ENCODE peak calls at places on chromosomes 6 and 20, in ten cellular contexts. T is psoas muscle; N is CD8-positive, alpha-beta T cell; O is hepatocyte; Z is cardiac muscle cell; V is astrocyte; Y is heart right ventricle; H is thyroid gland; D is neural progenitor cell; G is pancreas. L is an unnamed sample.

GRCh38 chr6:46325561-46326525 is 155.1 kb upstream of the ENPP5 start:
- DNase-seq in G (no peak), Y (peak; percentile 23), O (peak; percentile 23), N (no peak), T (peak; percentile 45), Z (peak; percentile 10), D (peak; percentile 1), V (peak; percentile 88), H (no peak), L (no peak)

GRCh38 chr6:107820571-107821261 is 3.4 kb downstream of the SCML4 start:
- DNase-seq in G (no peak), H (peak; percentile 57), T (no peak), V (peak; percentile 17), D (peak; percentile 23), Z (no peak), N (peak; percentile 15), Y (no peak), O (peak; percentile 35), L (peak; percentile 41)

GRCh38 chr6:166626177-166627038 is 643 bp downstream of the RPS6KA2 start:
- DNase-seq in O (peak; percentile 77), V (no peak), G (peak; percentile 44), N (no peak), Z (peak; percentile 66), Y (no peak), T (peak; percentile 70), D (peak; percentile 50), H (peak; percentile 72), L (peak; percentile 5)

GRCh38 chr6:44327096-44327495 is 13.9 kb upstream of the AARS2 start:
- DNase-seq in N (no peak), D (no peak), H (no peak), O (no peak), T (no peak), Z (no peak), G (no peak), V (no peak), Y (no peak), L (no peak)

GRCh38 chr6:4459981-4460380 is 316.2 kb upstream of the CDYL start:
- DNase-seq in O (no peak), T (no peak), G (no peak), H (no peak), Z (no peak), D (no peak), Y (no peak), N (no peak), V (no peak), L (no peak)

GRCh38 chr20:18005170-18005989 is 36.6 kb downstream of the MGME1 start:
- DNase-seq in Z (no peak), O (peak; percentile 28), Y (no peak), V (no peak), H (peak; percentile 40), N (no peak), G (no peak), D (no peak), T (no peak), L (no peak)

GRCh38 chr20:43535370-43536004 is 23.3 kb upstream of the SGK2 start:
- DNase-seq in G (no peak), Z (no peak), O (no peak), Y (no peak), N (no peak), V (no peak), H (no peak), D (no peak), T (no peak), L (no peak)

GRCh38 chr6:72944660-72945059 is 280.6 kb downstream of the KHDC1L start:
- DNase-seq in N (no peak), Y (no peak), T (no peak), G (no peak), Z (no peak), V (no peak), H (peak; percentile 48), O (no peak), D (no peak), L (no peak)

GRCh38 chr20:62141043-62141396 is 2.2 kb downstream of the PSMA7 start:
- DNase-seq in N (no peak), D (no peak), T (no peak), Z (no peak), Y (no peak), V (no peak), H (no peak), O (no peak), G (no peak), L (no peak)

GRCh38 chr20:62142252-62143117 is 709 bp downstream of the PSMA7 start:
- DNase-seq in N (no peak), D (peak; percentile 61), V (no peak), Z (peak; percentile 35), G (no peak), Y (no peak), O (peak; percentile 40), H (no peak), T (no peak), L (peak; percentile 42)

GRCh38 chr20:62139636-62140035 is 3.6 kb downstream of the PSMA7 start:
- DNase-seq in N (no peak), T (peak; percentile 48), V (no peak), H (no peak), D (no peak), Y (no peak), O (no peak), Z (no peak), G (no peak), L (no peak)

GRCh38 chr20:62143118-62143975 is at the start of the genes PSMA7 and SS18L1:
- DNase-seq in D (peak; percentile 94), N (peak; percentile 65), V (peak; percentile 76), H (peak; percentile 86), Y (peak; percentile 88), O (peak; percentile 96), Z (peak; percentile 94), T (peak; percentile 94), G (peak; percentile 83), L (peak; percentile 79)

GRCh38 chr20:62141397-62142251 is 1.6 kb downstream of the PSMA7 start:
- DNase-seq in Z (peak; percentile 43), O (peak; percentile 59), Y (no peak), H (no peak), D (peak; percentile 54), T (no peak), N (no peak), V (no peak), G (no peak), L (no peak)
- TF ChIP-seq CTCF in Z (peak; percentile 43), O (peak; percentile 45), Y (peak; percentile 50), H (no peak), D (peak; percentile 46), T (no peak), N (no peak), V (peak; percentile 6), G (no peak), L (peak; percentile 27)

DNA sequence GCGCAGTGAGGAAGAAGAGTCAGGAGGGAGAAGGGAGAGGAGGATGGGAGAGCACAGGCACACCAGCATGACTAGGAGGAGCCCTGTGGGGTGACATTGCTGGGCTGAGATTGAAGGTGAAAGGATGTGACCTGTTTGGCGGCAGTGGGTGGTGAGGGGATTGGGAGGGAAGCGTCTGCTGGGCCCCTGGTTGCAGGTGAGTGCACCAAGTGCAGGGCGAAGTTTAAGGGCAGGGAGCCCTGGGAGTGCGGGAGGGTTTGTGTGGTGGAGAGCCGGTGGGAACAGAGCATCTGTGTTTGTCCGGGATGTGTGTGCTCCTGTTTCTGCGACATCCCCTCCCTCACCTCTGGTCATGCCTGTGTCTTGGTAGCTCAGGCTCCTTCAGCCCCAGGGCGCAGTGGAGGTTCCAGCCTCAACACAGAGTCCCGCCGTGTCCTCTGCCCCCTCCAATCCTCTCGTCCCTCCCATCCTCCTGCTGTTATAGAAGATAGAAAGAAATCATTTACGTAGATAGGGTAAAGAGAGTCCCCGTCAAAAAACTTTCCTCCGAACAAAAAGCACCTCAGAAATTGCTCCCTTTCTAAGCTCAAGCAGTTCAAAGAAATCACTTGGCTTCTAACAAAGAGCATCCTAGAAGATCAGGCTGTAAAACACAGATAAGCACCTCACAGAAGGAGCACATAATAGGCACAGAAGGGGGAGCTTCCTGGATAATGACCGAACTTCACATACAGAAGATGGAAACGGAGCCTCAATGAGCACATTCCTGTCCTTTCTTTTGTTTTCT is 25.0 kb downstream of the ULBP1 start:
- DNase-seq in G (no peak), H (no peak), Z (no peak), O (no peak), D (no peak), T (no peak), Y (no peak), N (no peak), V (no peak), L (no peak)
- H3K27me3 ChIP-seq in G (no peaks in the 10 kb centered on the region), H (peaks cover 32% of the 10 kb centered on the region), Z (peaks cover 95% of the 10 kb centered on the region), O (peaks cover 91% of the 10 kb centered on the region), D (peaks cover 98% of the 10 kb centered on the region), T (peaks cover 92% of the 10 kb centered on the region), Y (peaks cover 95% of the 10 kb centered on the region), N (peaks cover 47% of the 10 kb centered on the region), V (peaks cover 83% of the 10 kb centered on the region), L (peaks cover 87% of the 10 kb centered on the region)

DNA sequence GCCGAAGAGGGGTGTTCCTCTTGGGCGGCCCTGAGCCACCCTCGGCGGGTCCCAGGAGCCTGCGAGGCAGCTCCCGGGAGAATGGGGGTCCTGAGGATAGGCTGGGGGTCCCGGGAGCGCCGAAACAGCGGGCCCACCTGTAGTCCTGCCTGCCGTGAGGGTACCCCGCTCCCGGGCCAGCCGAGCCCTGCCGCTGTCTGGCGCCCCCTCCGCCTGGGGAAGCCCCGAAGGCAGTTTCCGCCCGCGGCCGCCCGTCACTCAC is 280 bp downstream of the SPATA2 start:
- DNase-seq in T (no peak), G (no peak), D (no peak), H (no peak), O (no peak), Z (no peak), N (no peak), V (no peak), Y (no peak), L (no peak)
- TF ChIP-seq CTCF in T (no peak), G (no peak), D (peak; percentile 21), H (no peak), O (no peak), Z (no peak), N (no peak), V (no peak), Y (no peak), L (no peak)

GRCh38 chr6:139967497-139967896 is 593.0 kb upstream of the CITED2 start:
- DNase-seq in N (no peak), Z (no peak), G (no peak), H (no peak), V (peak; percentile 28), T (no peak), D (no peak), O (no peak), Y (no peak), L (no peak)

GRCh38 chr6:139970591-139970991 is 596.1 kb upstream of the CITED2 start:
- DNase-seq in H (no peak), G (no peak), Z (no peak), V (peak; percentile 83), D (no peak), O (no peak), Y (no peak), N (no peak), T (no peak), L (no peak)

GRCh38 chr6:139973602-139974373 is 599.3 kb upstream of the CITED2 start:
- DNase-seq in V (peak; percentile 97), T (no peak), O (no peak), H (no peak), Z (peak; percentile 42), N (no peak), Y (no peak), D (no peak), G (no peak), L (no peak)

GRCh38 chr6:139977887-139978332 is 603.5 kb upstream of the CITED2 start:
- DNase-seq in Y (no peak), T (no peak), D (no peak), Z (no peak), O (peak; percentile 61), N (no peak), G (peak; percentile 43), V (peak; percentile 62), H (peak; percentile 92), L (no peak)

DNA sequence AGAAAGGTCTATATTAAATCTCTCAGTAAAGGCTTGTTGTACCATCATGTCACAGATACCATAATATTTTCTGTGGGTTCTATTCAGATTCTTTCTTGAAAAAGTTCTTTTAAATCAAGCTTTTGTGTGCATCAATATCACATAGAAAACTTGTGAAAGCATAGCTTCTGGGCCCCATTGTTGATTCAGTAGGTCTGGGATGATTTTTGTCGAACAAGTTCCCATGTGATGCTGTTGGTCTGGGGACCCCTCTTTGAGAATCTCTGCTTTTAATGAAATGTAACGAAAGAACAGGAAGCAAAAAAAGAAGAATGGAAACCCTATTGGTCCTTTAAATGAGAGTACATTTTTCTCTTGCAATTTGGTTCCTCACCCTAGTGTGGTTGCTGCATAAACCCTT is 597.7 kb upstream of the CITED2 start:
- DNase-seq in Y (no peak), N (no peak), V (no peak), H (no peak), O (no peak), D (no peak), Z (no peak), G (no peak), T (no peak), L (no peak)
- H3K27me3 ChIP-seq in Y (no peaks in the 10 kb centered on the region), N (no peaks in the 10 kb centered on the region), V (no peaks in the 10 kb centered on the region), H (no peaks in the 10 kb centered on the region), O (no peaks in the 10 kb centered on the region), D (no peaks in the 10 kb centered on the region), Z (no peaks in the 10 kb centered on the region), G (no peaks in the 10 kb centered on the region), T (no peaks in the 10 kb centered on the region), L (no peaks in the 10 kb centered on the region)